ENCODE peak calls at places on chromosomes 16 and 17, in eight cellular contexts. I, G, Y, P, Q, D, F and W are unnamed samples.

GRCh38 chr16:53433930-53434435 is 288 bp upstream of the RBL2 start:
- DNase-seq in D (no peak), P (no peak), Q (peak; percentile 86), G (no peak), I (no peak), F (no peak), Y (no peak), W (peak; percentile 84)

GRCh38 chr17:48052956-48053757 is 5.0 kb downstream of the NFE2L1 start:
- DNase-seq in G (peak; percentile 89), I (peak; percentile 12), F (no peak), P (peak; percentile 86), D (peak; percentile 80), Y (peak; percentile 92), Q (peak; percentile 85), W (no peak)

GRCh38 chr17:66715745-66716156 is 119.2 kb upstream of the CACNG5 start:
- DNase-seq in Q (peak; percentile 13), Y (no peak), G (no peak), P (no peak), I (peak; percentile 60), D (peak; percentile 74), F (no peak), W (peak; percentile 69)

GRCh38 chr17:83095016-83095415 is 15.6 kb downstream of the METRNL start:
- DNase-seq in Q (no peak), D (no peak), G (no peak), Y (no peak), P (no peak), I (no peak), F (no peak), W (no peak)

GRCh38 chr17:43759836-43760235 is 1.2 kb upstream of the SOST start:
- DNase-seq in P (no peak), G (no peak), I (peak; percentile 59), D (no peak), F (no peak), Y (no peak), Q (no peak), W (no peak)

GRCh38 chr17:31832748-31833147 is 26.3 kb downstream of the COPRS start:
- DNase-seq in F (no peak), D (no peak), I (no peak), Y (no peak), Q (no peak), G (no peak), P (no peak), W (no peak)

GRCh38 chr16:66189951-66190350 is 176.5 kb upstream of the CDH5 start:
- DNase-seq in D (no peak), Y (no peak), G (no peak), I (no peak), Q (no peak), F (no peak), P (no peak), W (no peak)

GRCh38 chr17:17108681-17109049 is 66.4 kb downstream of the MPRIP start:
- DNase-seq in Q (no peak), I (no peak), P (no peak), D (peak; percentile 36), Y (no peak), F (no peak), G (peak; percentile 16), W (peak; percentile 52)

GRCh38 chr16:1550696-1551095 is 17.2 kb downstream of the TMEM204 start:
- DNase-seq in G (no peak), P (no peak), D (no peak), Y (no peak), F (no peak), Q (no peak), I (no peak), W (no peak)

GRCh38 chr16:73016488-73016830 is 31.5 kb downstream of the ZFHX3 start:
- DNase-seq in Q (no peak), F (no peak), I (peak; percentile 80), D (no peak), Y (no peak), P (no peak), G (no peak), W (peak; percentile 52)

GRCh38 chr17:78263063-78263735 is 31.8 kb downstream of the TMEM235 start:
- DNase-seq in I (no peak), Q (peak; percentile 76), D (peak; percentile 90), G (peak; percentile 57), F (peak; percentile 42), Y (no peak), P (peak; percentile 79), W (peak; percentile 73)

GRCh38 chr16:89842471-89843408 is 14.5 kb downstream of the SPIRE2 start:
- DNase-seq in I (no peak), G (no peak), F (no peak), Q (peak; percentile 50), P (peak; percentile 65), Y (peak; percentile 82), D (peak; percentile 88), W (no peak)

GRCh38 chr17:45013021-45013997 is 38.1 kb downstream of the DCAKD start:
- DNase-seq in Q (peak; percentile 72), Y (no peak), F (no peak), G (peak; percentile 44), P (no peak), D (no peak), I (no peak), W (no peak)

GRCh38 chr17:41498276-41498675 is 7.1 kb downstream of the KRT13 start:
- DNase-seq in F (no peak), I (peak; percentile 59), G (no peak), Q (no peak), P (no peak), D (no peak), Y (no peak), W (no peak)

GRCh38 chr17:78252111-78252634 is 20.7 kb downstream of the TMEM235 start:
- DNase-seq in P (peak; percentile 67), I (no peak), D (no peak), Y (no peak), G (no peak), Q (peak; percentile 15), F (peak; percentile 92), W (peak; percentile 66)

GRCh38 chr16:30185141-30185682 is 1.8 kb downstream of the CORO1A start:
- DNase-seq in F (peak; percentile 48), I (no peak), G (peak; percentile 20), D (peak; percentile 40), P (peak; percentile 60), Y (peak; percentile 18), Q (no peak), W (no peak)

GRCh38 chr16:24990803-24991202 is 24.4 kb downstream of the ARHGAP17 start:
- DNase-seq in G (no peak), P (no peak), Y (no peak), I (no peak), D (no peak), Q (no peak), F (no peak), W (no peak)

GRCh38 chr17:56598471-56598870 is 5.0 kb downstream of the NOG start:
- DNase-seq in I (peak; percentile 84), Y (no peak), G (no peak), D (no peak), P (no peak), F (no peak), Q (peak; percentile 91), W (no peak)

GRCh38 chr16:86517652-86518258 is 7.4 kb downstream of the FOXF1 start:
- DNase-seq in D (peak; percentile 81), G (peak; percentile 51), P (peak; percentile 78), Y (peak; percentile 79), Q (peak; percentile 70), F (peak; percentile 31), I (no peak), W (peak; percentile 24)

GRCh38 chr16:49776085-49776501 is 79.8 kb downstream of the ZNF423 start:
- DNase-seq in Q (peak; percentile 92), F (no peak), G (peak; percentile 40), D (peak; percentile 51), I (no peak), Y (peak; percentile 28), P (peak; percentile 82), W (no peak)

GRCh38 chr17:60832206-60832605 is 154.6 kb downstream of the BCAS3 start:
- DNase-seq in G (no peak), Y (no peak), I (no peak), D (peak; percentile 39), P (no peak), F (no peak), Q (no peak), W (peak; percentile 8)

DNA sequence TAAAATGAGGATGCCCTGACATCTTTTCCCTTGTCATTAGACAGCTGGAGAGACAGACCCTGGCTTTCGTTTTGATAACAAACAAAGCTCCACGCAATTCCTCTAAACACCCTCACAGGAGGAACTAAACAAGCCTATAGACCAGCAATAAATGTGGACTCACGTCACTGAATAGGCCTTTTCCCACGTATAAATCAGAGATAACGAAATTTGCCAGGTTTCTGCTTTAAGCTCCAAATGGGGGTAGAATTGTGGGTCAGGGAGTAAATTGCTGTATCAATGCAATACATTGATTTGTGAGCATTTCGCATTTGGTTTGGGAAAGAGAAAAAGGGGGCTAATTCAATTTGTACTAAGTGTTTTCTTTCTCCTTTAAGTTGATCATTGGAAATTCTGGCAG is 256.0 kb downstream of the PMP22 start:
- DNase-seq in D (no peak), F (no peak), I (no peak), Y (no peak), Q (no peak), G (no peak), P (no peak), W (no peak)
- H3K9me3 ChIP-seq in D (no peaks in the 10 kb centered on the region), F (no peaks in the 10 kb centered on the region), I (no peaks in the 10 kb centered on the region), Y (no peaks in the 10 kb centered on the region), Q (no peaks in the 10 kb centered on the region), G (no peaks in the 10 kb centered on the region), P (no peaks in the 10 kb centered on the region), W (no peaks in the 10 kb centered on the region)

DNA sequence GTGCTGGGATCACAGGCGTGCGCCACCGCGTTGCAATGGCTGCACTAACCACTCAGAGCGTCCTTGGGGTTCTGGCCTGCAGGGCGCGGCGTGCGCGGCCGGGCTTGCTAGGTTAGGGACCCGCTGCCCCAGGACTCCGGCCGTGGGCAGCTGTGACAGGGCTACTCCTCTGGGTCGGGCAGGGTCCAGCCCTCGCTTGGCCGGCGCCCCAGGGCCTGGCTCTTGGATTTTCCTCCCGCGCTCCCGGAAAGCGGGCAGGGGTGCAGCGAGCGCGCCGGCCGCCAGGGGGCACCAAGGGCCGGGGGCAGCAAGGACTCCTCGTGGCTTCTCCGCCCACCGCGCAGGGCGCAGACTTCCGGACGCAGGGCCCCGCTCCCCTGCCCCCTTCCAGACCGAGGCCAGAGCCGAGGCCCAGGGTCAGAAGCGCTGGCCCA is 489 bp downstream of the TLE7 start:
- DNase-seq in F (no peak), Q (no peak), I (no peak), D (peak; percentile 54), G (no peak), P (no peak), Y (peak; percentile 32), W (no peak)
- H3K9me3 ChIP-seq in F (peaks cover 15% of the 10 kb centered on the region), Q (no peaks in the 10 kb centered on the region), I (peaks cover 8% of the 10 kb centered on the region), D (peaks cover 3% of the 10 kb centered on the region), G (peaks cover 59% of the 10 kb centered on the region), P (no peaks in the 10 kb centered on the region), Y (no peaks in the 10 kb centered on the region), W (no peaks in the 10 kb centered on the region)

DNA sequence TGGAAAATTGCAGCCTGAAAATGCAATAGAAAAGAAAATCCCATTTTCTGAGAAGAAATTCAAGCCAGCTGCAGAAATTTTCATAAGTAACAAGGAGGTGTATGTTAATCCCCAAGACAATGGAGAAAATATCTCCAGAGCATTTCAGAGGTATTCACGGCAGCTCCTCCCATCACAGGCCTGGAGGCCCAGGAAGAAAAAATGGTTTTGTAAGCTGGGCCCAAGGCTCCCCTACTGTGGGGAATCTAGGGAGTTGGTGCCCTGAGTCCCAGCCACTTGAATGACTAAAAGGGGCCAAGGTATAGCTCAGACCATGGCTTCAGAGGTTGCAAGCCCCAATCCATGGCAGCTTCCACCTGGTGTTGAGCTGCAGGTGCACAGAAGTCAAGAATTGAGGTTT is 93.3 kb upstream of the ZNF267 start:
- DNase-seq in Q (no peak), I (no peak), P (no peak), F (no peak), G (no peak), Y (no peak), D (no peak), W (no peak)
- H3K9me3 ChIP-seq in Q (no peaks in the 10 kb centered on the region), I (peaks cover 7% of the 10 kb centered on the region), P (no peaks in the 10 kb centered on the region), F (peaks cover 33% of the 10 kb centered on the region), G (peaks cover 100% of the 10 kb centered on the region), Y (no peaks in the 10 kb centered on the region), D (peaks cover 7% of the 10 kb centered on the region), W (peaks cover 2% of the 10 kb centered on the region)

GRCh38 chr16:10343124-10343760 is 42.6 kb upstream of the ATF7IP2 start:
- DNase-seq in F (no peak), P (no peak), Y (no peak), G (no peak), I (no peak), D (peak; percentile 29), Q (no peak), W (no peak)
- H3K9me3 ChIP-seq in F (peaks cover 33% of the 10 kb centered on the region), P (no peaks in the 10 kb centered on the region), Y (no peaks in the 10 kb centered on the region), G (peaks cover 67% of the 10 kb centered on the region), I (peaks cover 12% of the 10 kb centered on the region), D (no peaks in the 10 kb centered on the region), Q (no peaks in the 10 kb centered on the region), W (no peaks in the 10 kb centered on the region)